ENCODE peak calls at places on chromosomes 11 and 22, in five cellular contexts. S is esophagus muscularis mucosa, B is gastrocnemius medialis, V is colonic mucosa, Q is dorsolateral prefrontal cortex. O is an unnamed sample. For H3K27me3, the result is how much of the 10 kb centered on the place peaks cover.

GRCh38 chr11:77151804-77152513 is 23.9 kb downstream of the MYO7A start:
- DNase-seq in S (no peak), B (no peak), V (no peak), Q (peak), O (no peak)

GRCh38 chr22:17120281-17120680 is 879 bp downstream of the TMEM121B start:
- DNase-seq in S (no peak), B (no peak), V (no peak), Q (no peak), O (no peak)

GRCh38 chr22:46410291-46410808 is 74.8 kb downstream of the TRMU start:
- DNase-seq in S (no peak), B (no peak), V (no peak), Q (no peak), O (no peak)

GRCh38 chr22:37260939-37261338 is 16.9 kb upstream of the RAC2 start:
- DNase-seq in S (no peak), B (no peak), V (peak), Q (no peak), O (peak)

GRCh38 chr22:22164541-22165272 is 79.9 kb upstream of the VPREB1 start:
- DNase-seq in S (peak), B (no peak), V (no peak), Q (no peak), O (no peak)

GRCh38 chr11:3747704-3748103 is 49.6 kb downstream of the NUP98 start:
- DNase-seq in S (no peak), B (no peak), V (no peak), Q (no peak), O (no peak)

GRCh38 chr11:10358696-10359095 is 53.8 kb downstream of the ADM start:
- DNase-seq in S (peak), B (no peak), V (no peak), Q (no peak), O (no peak)

GRCh38 chr22:40668611-40669390 is 10.5 kb upstream of the MCHR1 start:
- DNase-seq in S (no peak), B (no peak), V (no peak), Q (no peak), O (no peak)

GRCh38 chr11:102495161-102496042 is 35.1 kb downstream of the MMP7 start:
- DNase-seq in S (no peak), B (peak), V (peak), Q (no peak), O (no peak)

GRCh38 chr22:30240541-30241417 is 5.8 kb downstream of the LIF start:
- DNase-seq in S (no peak), B (no peak), V (no peak), Q (no peak), O (no peak)

GRCh38 chr22:30239421-30240405 is 6.8 kb downstream of the LIF start:
- DNase-seq in S (no peak), B (no peak), V (no peak), Q (no peak), O (no peak)

GRCh38 chr22:30238661-30239420 is 7.7 kb downstream of the LIF start:
- DNase-seq in S (peak), B (no peak), V (peak), Q (no peak), O (no peak)

GRCh38 chr22:30243671-30244465 is 2.7 kb downstream of the LIF start:
- DNase-seq in S (no peak), B (no peak), V (no peak), Q (no peak), O (no peak)

DNA sequence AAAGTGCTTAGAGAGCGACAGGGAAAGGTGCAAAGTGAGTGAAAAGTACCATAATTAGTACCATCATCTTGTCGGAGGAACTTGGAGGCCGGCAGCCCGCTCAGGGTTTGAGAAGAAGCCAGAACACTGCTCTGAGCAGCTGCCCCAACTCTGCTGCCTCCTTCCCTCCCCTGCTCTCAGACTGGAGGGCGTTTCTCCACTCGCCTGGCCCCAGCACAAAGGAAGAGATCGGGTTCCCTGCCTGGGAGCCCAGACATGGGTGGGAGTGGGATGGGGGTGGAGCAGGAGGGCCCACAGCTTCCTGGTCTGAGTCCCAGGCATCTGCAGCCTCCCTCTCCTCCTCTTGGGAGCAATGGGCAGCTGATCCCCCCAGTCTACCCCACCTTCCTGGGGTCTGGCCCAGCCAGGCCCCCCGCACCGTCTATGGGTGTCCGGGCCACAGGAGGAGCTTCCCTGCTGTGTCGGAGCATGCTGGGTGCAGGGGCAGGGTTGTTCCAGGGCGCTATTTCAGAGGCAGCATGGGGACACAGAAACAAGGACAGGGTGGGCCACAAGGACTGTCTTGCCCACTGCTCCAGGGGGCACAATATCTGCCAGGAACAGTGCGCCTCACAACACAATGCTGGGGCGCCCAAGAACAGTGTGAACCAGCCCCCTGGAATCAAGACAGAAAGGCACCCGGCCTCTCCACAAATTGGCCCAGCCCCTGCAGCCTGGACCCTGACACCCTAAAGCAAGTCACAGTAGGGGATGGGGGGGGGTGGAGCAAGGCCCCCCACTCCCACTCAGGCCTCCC is 4.8 kb downstream of the LIF start:
- DNase-seq in S (no peak), B (no peak), V (no peak), Q (no peak), O (no peak)
- H3K27me3 ChIP-seq in S (under half), B (under half), V (under half), Q (under half), O (under half)

GRCh38 chr11:94602430-94603372 is 35.5 kb downstream of the PIWIL4 start:
- DNase-seq in S (no peak), B (peak), V (no peak), Q (peak), O (peak)

GRCh38 chr11:94599510-94599909 is 32.3 kb downstream of the PIWIL4 start:
- DNase-seq in S (no peak), B (no peak), V (no peak), Q (no peak), O (no peak)

GRCh38 chr11:94595061-94595460 is 27.9 kb downstream of the PIWIL4 start:
- DNase-seq in S (no peak), B (no peak), V (no peak), Q (no peak), O (no peak)

GRCh38 chr11:94593030-94593429 is 25.9 kb downstream of the PIWIL4 start:
- DNase-seq in S (no peak), B (no peak), V (no peak), Q (no peak), O (no peak)

GRCh38 chr11:94597896-94598295 is 30.7 kb downstream of the PIWIL4 start:
- DNase-seq in S (no peak), B (no peak), V (no peak), Q (no peak), O (no peak)
- TF ChIP-seq CTCF in S (no peak), B (no peak), V (no peak), Q (no peak), O (peak)

GRCh38 chr11:64504999-64505398 is 86.0 kb upstream of the SLC22A12 start:
- DNase-seq in S (no peak), B (no peak), V (no peak), Q (no peak), O (no peak)

GRCh38 chr11:64502634-64503033 is 88.4 kb upstream of the SLC22A12 start:
- DNase-seq in S (no peak), B (no peak), V (no peak), Q (no peak), O (no peak)

GRCh38 chr11:64501500-64502427 is 89.3 kb upstream of the SLC22A12 start:
- DNase-seq in S (no peak), B (no peak), V (peak), Q (no peak), O (no peak)

GRCh38 chr11:64500176-64501013 is 90.6 kb upstream of the SLC22A12 start:
- DNase-seq in S (no peak), B (no peak), V (no peak), Q (no peak), O (no peak)

GRCh38 chr11:64503354-64503753 is 87.7 kb upstream of the SLC22A12 start:
- DNase-seq in S (no peak), B (no peak), V (no peak), Q (no peak), O (no peak)
- H3K27me3 ChIP-seq in S (half or more), B (under half), V (under half), Q (under half), O (under half)

GRCh38 chr11:85182437-85183109 is 444.6 kb downstream of the DLG2 start:
- DNase-seq in S (no peak), B (no peak), V (no peak), Q (no peak), O (no peak)
- TF ChIP-seq CTCF in S (no peak), B (no peak), V (no peak), Q (peak), O (no peak)

DNA sequence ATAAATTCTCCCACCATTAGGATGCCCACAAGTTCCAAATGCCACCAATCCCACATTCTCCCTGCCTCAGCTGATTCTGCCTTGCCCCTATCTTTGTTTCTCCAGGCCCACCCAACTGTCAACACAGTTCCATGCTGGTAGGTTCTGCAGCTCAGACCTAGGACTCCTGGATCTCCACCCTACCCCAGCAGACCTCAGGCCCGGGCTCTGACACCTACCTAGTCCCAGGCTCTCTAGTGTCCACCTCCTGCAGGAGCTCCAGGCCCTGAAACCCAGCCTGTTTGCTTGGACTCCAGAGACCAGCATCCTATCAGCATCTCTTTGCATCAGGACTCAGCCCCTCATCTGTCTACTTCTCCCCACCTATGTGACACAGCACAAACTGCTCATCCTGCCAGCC is 86.5 kb downstream of the PDE2A start:
- DNase-seq in S (no peak), B (no peak), V (no peak), Q (no peak), O (no peak)
- H3K27me3 ChIP-seq in S (half or more), B (under half), V (under half), Q (under half), O (under half)

GRCh38 chr22:45309422-45310227 is at the start of gene FAM118A:
- DNase-seq in S (peak), B (peak), V (peak), Q (peak), O (peak)
- TF ChIP-seq CTCF in S (peak), B (no peak), V (no peak), Q (peak), O (no peak)

DNA sequence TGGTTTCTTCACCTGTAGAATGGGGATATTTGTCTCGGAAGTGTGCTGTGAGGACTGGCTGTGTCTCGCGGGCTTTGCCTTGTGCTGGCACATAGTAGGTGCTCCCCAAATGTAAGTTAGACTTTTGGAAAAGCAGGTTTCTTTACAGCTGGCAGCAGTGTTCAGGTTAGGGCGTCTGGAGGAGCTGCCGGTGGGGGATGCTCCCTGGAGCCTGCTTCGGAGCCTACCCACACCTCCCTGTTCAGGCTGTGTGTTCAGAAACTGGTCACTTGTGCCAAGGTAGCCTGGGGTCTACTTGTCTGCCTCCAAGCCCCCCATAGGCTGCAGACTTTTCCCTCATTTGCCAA is 60.0 kb downstream of the OTOG start:
- DNase-seq in S (peak), B (no peak), V (no peak), Q (no peak), O (no peak)
- H3K27me3 ChIP-seq in S (under half), B (under half), V (under half), Q (under half), O (under half)

GRCh38 chr22:50698546-50698945 is 25.9 kb downstream of the SHANK3 start:
- DNase-seq in S (no peak), B (no peak), V (no peak), Q (peak), O (no peak)

GRCh38 chr22:50696251-50696798 is 23.7 kb downstream of the SHANK3 start:
- DNase-seq in S (no peak), B (no peak), V (no peak), Q (peak), O (no peak)

GRCh38 chr22:50695421-50696250 is 23.0 kb downstream of the SHANK3 start:
- DNase-seq in S (no peak), B (no peak), V (no peak), Q (peak), O (no peak)

GRCh38 chr22:50697667-50698506 is 25.3 kb downstream of the SHANK3 start:
- DNase-seq in S (no peak), B (no peak), V (no peak), Q (peak), O (no peak)

DNA sequence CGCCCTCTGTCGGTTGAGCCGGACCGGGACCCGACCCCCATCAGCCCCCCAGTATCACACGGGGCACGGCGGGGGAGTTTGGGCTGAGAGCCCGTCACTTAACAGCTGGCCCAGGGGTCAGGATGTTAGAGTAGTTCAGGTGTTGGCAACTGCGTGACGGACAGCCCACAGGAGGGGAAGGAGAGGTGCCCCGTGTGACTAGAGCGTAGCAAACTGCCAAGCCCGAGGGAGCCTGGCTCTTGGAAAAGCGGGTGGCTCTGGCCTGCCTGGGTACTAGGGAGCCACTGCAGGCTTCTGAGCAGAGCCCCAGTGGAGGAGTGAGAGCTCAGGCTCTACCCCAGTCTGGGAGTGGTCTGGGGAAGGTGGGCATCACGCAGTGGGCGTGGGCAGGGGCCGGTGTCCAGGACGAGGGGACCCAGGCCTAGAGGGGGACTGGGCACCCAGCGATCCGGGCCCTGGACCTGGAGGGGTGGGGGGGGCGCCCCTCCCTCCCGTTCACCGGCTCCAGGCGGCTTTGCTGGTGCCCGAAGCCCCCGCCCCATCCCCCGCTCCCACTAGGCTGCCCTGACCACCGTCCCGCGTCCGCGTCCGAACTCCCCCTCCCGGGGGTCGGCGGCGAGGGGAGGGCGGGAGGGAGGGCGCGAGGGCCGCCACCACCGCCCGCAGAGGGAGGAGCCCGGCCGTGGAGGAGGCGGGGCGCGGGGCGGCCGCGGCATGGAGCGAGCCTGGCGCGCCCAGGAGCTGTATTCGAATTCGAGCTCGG is 24.4 kb downstream of the SHANK3 start:
- DNase-seq in S (no peak), B (no peak), V (no peak), Q (peak), O (no peak)
- TF ChIP-seq CTCF in S (peak), B (no peak), V (no peak), Q (peak), O (no peak)